ENCODE peak calls at places on chromosomes 3 and 15, in eight cellular contexts. T is activated CD8-positive, alpha-beta memory T cell treated with anti-CD3 and anti-CD28 coated beads for 24 hours; Y is stimulated activated CD8-positive, alpha-beta memory T cell treated with anti-CD3 and anti-CD28 coated beads, Interleukin-2, amount 100 ng/mL, for 1 hour; K is mesendoderm; Q is A172; E is substantia nigra; Z is ureter; O is cardiac fibroblast. H is an unnamed sample.

GRCh38 chr3:177482048-177482741 is 284.9 kb upstream of the TBL1XR1 start:
- DNase-seq in Y (no peak), Q (no peak), Z (no peak), E (no peak), K (no peak), O (no peak), T (no peak), H (no peak)

GRCh38 chr3:78924711-78925110 is 843.1 kb downstream of the ROBO1 start:
- DNase-seq in Z (no peak), Y (no peak), T (no peak), K (no peak), O (no peak), Q (no peak), E (no peak), H (no peak)

GRCh38 chr3:105516972-105517371 is 150.3 kb downstream of the ALCAM start:
- DNase-seq in O (peak; percentile 46), E (no peak), Z (no peak), Y (no peak), T (no peak), Q (no peak), K (peak; percentile 63), H (no peak)

GRCh38 chr3:42161050-42161935 is 70.1 kb downstream of the TRAK1 start:
- DNase-seq in K (no peak), Y (no peak), E (no peak), T (no peak), O (peak; percentile 35), Z (no peak), Q (no peak), H (no peak)

GRCh38 chr3:197549261-197549885 is 6.4 kb downstream of the BDH1 start:
- DNase-seq in T (peak; percentile 43), Q (no peak), K (no peak), Y (no peak), O (no peak), Z (no peak), E (no peak), H (no peak)

GRCh38 chr3:196948442-196949365 is 6.4 kb upstream of the NCBP2 start:
- DNase-seq in Z (no peak), E (no peak), O (peak; percentile 16), Q (no peak), T (peak; percentile 47), Y (no peak), K (peak; percentile 69), H (no peak)

GRCh38 chr15:52208306-52208946 is 17.2 kb upstream of the GNB5 start:
- DNase-seq in Z (peak; percentile 51), Y (peak; percentile 34), O (peak; percentile 75), E (peak; percentile 16), T (peak; percentile 87), K (peak; percentile 92), Q (peak; percentile 72), H (peak; percentile 51)

GRCh38 chr15:48494646-48495045 is 150.9 kb downstream of the FBN1 start:
- DNase-seq in O (peak; percentile 26), Q (peak; percentile 21), Z (no peak), E (no peak), Y (no peak), K (no peak), T (no peak), H (no peak)

GRCh38 chr3:129418041-129418973 is 10.1 kb downstream of the EFCAB12 start:
- DNase-seq in Q (no peak), O (no peak), E (no peak), Z (no peak), K (no peak), T (no peak), Y (no peak), H (no peak)

GRCh38 chr3:149902498-149903139 is 68.1 kb downstream of the PFN2 start:
- DNase-seq in K (no peak), E (no peak), T (no peak), Y (no peak), Q (no peak), Z (no peak), O (peak; percentile 18), H (no peak)

H was measured in natural killer cell.